ENCODE peak calls at places on chromosomes 2 and 18, in four cellular contexts. G, Y, S and I are unnamed samples.

GRCh38 chr2:55282110-55282917 is 13.3 kb upstream of the MTIF2 start:
- DNase-seq in G (peak; percentile 91), Y (peak; percentile 89), S (peak; percentile 83), I (peak; percentile 83)

GRCh38 chr18:25349131-25349925 is 2.6 kb downstream of the ZNF521 start:
- DNase-seq in G (peak; percentile 55), Y (peak; percentile 72), S (peak; percentile 11), I (no peak)

GRCh38 chr2:99827296-99827999 is 314.9 kb downstream of the AFF3 start:
- DNase-seq in G (no peak), Y (no peak), S (no peak), I (no peak)

GRCh38 chr2:129609224-129609623 is 370.2 kb upstream of the RAB6C start:
- DNase-seq in G (no peak), Y (no peak), S (no peak), I (no peak)

GRCh38 chr2:66446178-66446860 is 11.4 kb downstream of the MEIS1 start:
- DNase-seq in G (peak; percentile 44), Y (peak; percentile 76), S (no peak), I (no peak)

GRCh38 chr2:173979721-173980351 is 14.7 kb upstream of the SP3 start:
- DNase-seq in G (no peak), Y (no peak), S (no peak), I (no peak)

GRCh38 chr2:196464311-196464710 is 175.2 kb upstream of the CCDC150 start:
- DNase-seq in G (no peak), Y (no peak), S (no peak), I (no peak)

GRCh38 chr2:56898986-56899385 is 715.2 kb downstream of the CCDC85A start:
- DNase-seq in G (no peak), Y (no peak), S (no peak), I (no peak)

GRCh38 chr2:168752361-168752760 is 50.1 kb upstream of the NOSTRIN start:
- DNase-seq in G (peak; percentile 30), Y (no peak), S (no peak), I (no peak)

GRCh38 chr2:217092710-217093379 is 233.0 kb upstream of the TNP1 start:
- DNase-seq in G (no peak), Y (no peak), S (no peak), I (no peak)

GRCh38 chr2:68839260-68839833 is 31.9 kb downstream of the BMP10 start:
- DNase-seq in G (no peak), Y (no peak), S (no peak), I (no peak)

GRCh38 chr2:24238158-24238557 is 63.3 kb downstream of the FAM228A start:
- DNase-seq in G (no peak), Y (no peak), S (no peak), I (no peak)

GRCh38 chr2:21043744-21044532 is at the start of gene APOB:
- DNase-seq in G (peak; percentile 16), Y (peak; percentile 85), S (no peak), I (no peak)

GRCh38 chr18:12034241-12035100 is 53.2 kb downstream of the IMPA2 start:
- DNase-seq in G (no peak), Y (no peak), S (no peak), I (no peak)

GRCh38 chr2:213188971-213189899 is 37.8 kb upstream of the IKZF2 start:
- DNase-seq in G (no peak), Y (peak; percentile 90), S (peak; percentile 49), I (no peak)

GRCh38 chr2:162113771-162114168 is 38.3 kb downstream of the GCG start:
- DNase-seq in G (no peak), Y (no peak), S (peak; percentile 74), I (no peak)

GRCh38 chr2:241011296-241011600 is 12.8 kb downstream of the SNED1 start:
- DNase-seq in G (no peak), Y (no peak), S (no peak), I (no peak)

GRCh38 chr2:69950241-69950640 is 11.2 kb downstream of the ASPRV1 start:
- DNase-seq in G (no peak), Y (no peak), S (no peak), I (no peak)

DNA sequence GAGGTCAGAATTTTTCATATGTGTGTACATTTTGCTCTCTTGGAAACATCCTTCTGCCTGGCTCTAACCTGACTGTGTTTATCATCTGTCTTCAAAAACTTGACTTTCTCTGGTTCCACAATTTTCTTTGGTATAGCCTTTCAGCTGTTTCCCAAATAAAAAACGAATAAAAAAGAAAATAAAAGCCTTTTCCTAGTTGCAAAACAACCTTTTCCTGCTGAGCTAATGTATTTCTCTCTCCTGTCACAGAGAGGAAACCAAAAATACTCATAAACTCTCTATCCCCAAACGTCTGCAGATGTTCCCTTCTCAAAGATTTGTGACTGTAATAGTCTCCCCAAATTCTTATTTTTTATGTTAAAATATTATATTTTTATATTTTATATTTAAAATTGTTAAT is 505.3 kb upstream of the SLC39A10 start:
- DNase-seq in G (no peak), Y (no peak), S (no peak), I (no peak)
- H3K27ac ChIP-seq in G (no peak overlapping the region), Y (no peak overlapping the region), S (no peak overlapping the region), I (no peak overlapping the region)

GRCh38 chr2:59774821-59775463 is 778.5 kb downstream of the BCL11A start:
- DNase-seq in G (no peak), Y (no peak), S (no peak), I (no peak)
- TF ChIP-seq CTCF in G (no peak), Y (peak; percentile 33), S (no peak), I (no peak)

GRCh38 chr2:143740431-143740830 is 611.2 kb downstream of the ARHGAP15 start:
- DNase-seq in G (no peak), Y (no peak), S (no peak), I (no peak)
- H3K27me3 ChIP-seq in G (no peaks in the 10 kb centered on the region), Y (no peaks in the 10 kb centered on the region), S (no peaks in the 10 kb centered on the region), I (no peaks in the 10 kb centered on the region)

GRCh38 chr2:201135396-201135795 is 19.4 kb downstream of the CFLAR start:
- DNase-seq in G (no peak), Y (no peak), S (no peak), I (no peak)

GRCh38 chr2:201130524-201131186 is 14.7 kb downstream of the CFLAR start:
- DNase-seq in G (no peak), Y (no peak), S (peak; percentile 83), I (no peak)

GRCh38 chr2:201136889-201137321 is 20.9 kb downstream of the CFLAR start:
- DNase-seq in G (no peak), Y (no peak), S (no peak), I (no peak)

GRCh38 chr2:201129044-201129505 is 13.1 kb downstream of the CFLAR start:
- DNase-seq in G (no peak), Y (no peak), S (peak; percentile 76), I (no peak)

GRCh38 chr2:201132518-201132917 is 16.6 kb downstream of the CFLAR start:
- DNase-seq in G (no peak), Y (no peak), S (no peak), I (no peak)
- H3K27ac ChIP-seq in G (peak overlapping the region; percentile 100), Y (no peak overlapping the region), S (peak overlapping the region; percentile 2), I (no peak overlapping the region)

DNA sequence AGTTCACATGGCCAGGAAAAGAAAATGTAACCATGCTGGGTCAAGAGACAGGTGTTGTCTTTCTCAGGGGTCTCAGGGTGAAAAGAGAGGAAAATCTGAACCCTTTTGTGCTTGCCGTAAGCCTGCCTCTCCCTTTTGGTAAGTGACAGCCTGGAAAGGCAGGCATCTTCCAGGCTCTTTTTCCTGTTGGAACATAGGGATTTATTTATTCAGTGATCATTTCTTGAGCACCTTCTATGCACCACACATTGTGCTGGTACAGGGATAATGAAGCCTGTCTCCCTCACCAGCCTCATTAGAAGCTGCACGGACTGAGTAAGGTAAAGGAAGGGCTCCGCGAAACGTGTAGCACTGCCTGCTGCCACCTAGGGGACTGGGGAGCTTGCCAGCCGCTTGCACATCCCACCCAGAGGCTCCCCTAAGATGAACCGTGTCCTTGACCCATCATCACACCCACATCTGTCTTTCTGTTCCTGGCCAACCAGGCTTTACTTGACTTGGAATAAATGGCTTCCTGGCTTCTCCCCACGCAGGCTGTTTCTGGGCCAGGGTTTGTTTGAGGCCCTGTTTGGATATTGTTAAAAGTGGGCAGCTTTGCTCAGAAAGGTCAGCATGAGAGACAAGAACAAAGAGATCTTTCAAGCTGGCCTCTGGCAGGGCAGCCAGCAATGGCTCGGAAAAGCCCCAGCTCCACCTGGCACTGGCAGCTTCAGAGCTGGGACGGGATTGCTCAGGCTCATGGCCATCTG is 73.3 kb upstream of the MCFD2 start:
- DNase-seq in G (no peak), Y (peak; percentile 62), S (no peak), I (no peak)
- TF ChIP-seq CTCF in G (peak; percentile 28), Y (peak; percentile 47), S (peak; percentile 51), I (no peak)

DNA sequence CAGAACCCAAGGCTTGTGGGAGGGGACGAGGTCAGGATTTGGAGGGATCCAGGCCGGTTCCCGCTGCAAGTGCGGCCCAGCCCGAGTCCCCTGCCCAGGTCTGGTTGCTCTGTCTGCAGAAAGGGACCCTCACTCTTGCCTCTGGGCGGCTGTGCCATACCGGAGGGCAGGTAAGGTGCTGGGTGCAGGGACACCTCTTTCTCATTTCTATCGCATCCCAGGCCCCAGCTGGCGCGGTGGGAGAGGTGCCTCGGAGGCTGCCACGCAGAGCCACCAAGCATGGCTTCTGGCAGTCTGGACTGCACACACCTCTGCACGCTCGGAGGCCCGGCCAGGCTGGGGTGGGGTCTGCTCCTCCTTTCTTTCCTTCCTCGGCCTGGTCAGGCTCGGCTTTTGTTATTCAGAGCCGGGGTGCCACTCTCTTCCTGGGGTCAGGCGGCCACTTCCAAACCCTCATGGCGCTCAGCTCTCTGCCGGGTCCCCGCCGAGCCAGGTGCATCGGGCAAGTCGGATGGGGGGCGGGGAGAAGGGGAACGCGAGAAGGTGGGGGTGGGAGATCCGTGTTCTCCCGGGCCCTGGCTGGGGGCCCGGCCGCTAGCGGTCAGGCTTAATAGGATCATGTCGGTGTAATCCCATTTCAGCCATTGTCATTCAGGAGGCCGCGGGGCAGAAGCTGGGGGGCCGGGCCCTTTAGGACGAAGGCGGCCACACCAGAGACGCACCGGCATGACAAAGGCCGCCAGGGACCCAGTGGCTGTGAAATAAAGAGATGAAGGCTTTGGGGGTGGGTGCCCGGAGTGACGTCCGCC is 9.0 kb downstream of the GBX2 start:
- DNase-seq in G (no peak), Y (peak; percentile 91), S (no peak), I (no peak)
- H3K27me3 ChIP-seq in G (peaks cover 93% of the 10 kb centered on the region), Y (peaks cover 100% of the 10 kb centered on the region), S (peaks cover 9% of the 10 kb centered on the region), I (peaks cover 62% of the 10 kb centered on the region)